ENCODE peak calls at places on chromosomes 12 and 14, in four cellular contexts. One of them, this sample, is unnamed.

GRCh38 chr14:103332143-103332919 is 1.7 kb upstream of the EIF5 start:
- DNase-seq in K562: no peak
- DNase-seq in GM12878: no peak
- DNase-seq in HepG2: no peak
- DNase-seq in this sample: no peak

GRCh38 chr14:102431751-102432150 is 69.0 kb downstream of the TECPR2 start:
- DNase-seq in HepG2: no peak
- DNase-seq in K562: no peak
- DNase-seq in GM12878: no peak
- DNase-seq in this sample: no peak

GRCh38 chr12:97639702-97640101 is 177.1 kb downstream of the RMST start:
- DNase-seq in HepG2: peak
- DNase-seq in GM12878: no peak
- DNase-seq in K562: no peak
- DNase-seq in this sample: no peak

GRCh38 chr12:126385785-126386184 is 1320.5 kb downstream of the AACS start:
- DNase-seq in HepG2: no peak
- DNase-seq in K562: no peak
- DNase-seq in GM12878: no peak
- DNase-seq in this sample: no peak

GRCh38 chr12:123089631-123090353 is 61.1 kb downstream of the PITPNM2 start:
- DNase-seq in GM12878: no peak
- DNase-seq in K562: peak
- DNase-seq in HepG2: peak
- DNase-seq in this sample: no peak

GRCh38 chr12:8904665-8905064 is 9.6 kb upstream of the PHC1 start:
- DNase-seq in K562: no peak
- DNase-seq in GM12878: no peak
- DNase-seq in HepG2: no peak
- DNase-seq in this sample: no peak

GRCh38 chr12:57632898-57633825 is at the start of gene B4GALNT1:
- DNase-seq in GM12878: no peak
- DNase-seq in HepG2: no peak
- DNase-seq in K562: peak
- DNase-seq in this sample: peak

GRCh38 chr14:22653012-22653621 is 9.0 kb upstream of the OR6J1 start:
- DNase-seq in GM12878: no peak
- DNase-seq in HepG2: peak
- DNase-seq in K562: peak
- DNase-seq in this sample: peak

GRCh38 chr14:21184252-21184651 is 28.4 kb upstream of the OR5AU1 start:
- DNase-seq in GM12878: no peak
- DNase-seq in K562: no peak
- DNase-seq in HepG2: no peak
- DNase-seq in this sample: no peak

GRCh38 chr12:75666980-75667359 is 155.6 kb upstream of the KRR1 start:
- DNase-seq in K562: no peak
- DNase-seq in GM12878: no peak
- DNase-seq in HepG2: peak
- DNase-seq in this sample: no peak

GRCh38 chr12:94266796-94267529 is 118.6 kb downstream of the PLXNC1 start:
- DNase-seq in HepG2: no peak
- DNase-seq in K562: no peak
- DNase-seq in GM12878: no peak
- DNase-seq in this sample: no peak

GRCh38 chr12:47078086-47078395 is 1.4 kb upstream of the PCED1B start:
- DNase-seq in K562: no peak
- DNase-seq in HepG2: no peak
- DNase-seq in GM12878: no peak
- DNase-seq in this sample: no peak

GRCh38 chr12:29054790-29055663 is 94.1 kb upstream of the FAR2 start:
- DNase-seq in HepG2: no peak
- DNase-seq in GM12878: no peak
- DNase-seq in K562: no peak
- DNase-seq in this sample: no peak

GRCh38 chr14:89337161-89337560 is 79.9 kb downstream of the FOXN3 start:
- DNase-seq in HepG2: peak
- DNase-seq in K562: no peak
- DNase-seq in GM12878: no peak
- DNase-seq in this sample: no peak
- TF ChIP-seq MAX in HepG2: no peak
- TF ChIP-seq MAX in K562: no peak
- TF ChIP-seq MAX in GM12878: no peak
- TF ChIP-seq MAX in this sample: no peak

GRCh38 chr12:256225-256624 is 6.4 kb downstream of the SLC6A13 start:
- DNase-seq in GM12878: no peak
- DNase-seq in HepG2: no peak
- DNase-seq in K562: no peak
- DNase-seq in this sample: no peak

GRCh38 chr12:254912-255311 is 7.7 kb downstream of the SLC6A13 start:
- DNase-seq in HepG2: no peak
- DNase-seq in GM12878: no peak
- DNase-seq in K562: no peak
- DNase-seq in this sample: no peak

GRCh38 chr12:252634-253033 is 10.0 kb downstream of the SLC6A13 start:
- DNase-seq in GM12878: no peak
- DNase-seq in K562: no peak
- DNase-seq in HepG2: peak
- DNase-seq in this sample: no peak

GRCh38 chr12:253116-253831 is 9.4 kb downstream of the SLC6A13 start:
- DNase-seq in HepG2: no peak
- DNase-seq in K562: no peak
- DNase-seq in GM12878: no peak
- DNase-seq in this sample: no peak

GRCh38 chr12:254039-254438 is 8.6 kb downstream of the SLC6A13 start:
- DNase-seq in HepG2: no peak
- DNase-seq in K562: no peak
- DNase-seq in GM12878: no peak
- DNase-seq in this sample: no peak
- TF ChIP-seq NR2C2 in HepG2: no peak
- TF ChIP-seq NR2C2 in K562: no peak
- TF ChIP-seq NR2C2 in GM12878: no peak
- TF ChIP-seq NR2C2 in this sample: no peak

GRCh38 chr14:47763188-47763854 is 87.9 kb upstream of the MDGA2 start:
- DNase-seq in HepG2: no peak
- DNase-seq in GM12878: no peak
- DNase-seq in K562: no peak
- DNase-seq in this sample: no peak
- TF ChIP-seq ATF3 in HepG2: no peak
- TF ChIP-seq ATF3 in GM12878: no peak
- TF ChIP-seq ATF3 in K562: no peak
- TF ChIP-seq ATF3 in this sample: no peak

GRCh38 chr12:2301531-2302461 is 249.0 kb downstream of the CACNA1C start:
- DNase-seq in K562: no peak
- DNase-seq in HepG2: no peak
- DNase-seq in GM12878: no peak
- DNase-seq in this sample: no peak
- TF ChIP-seq MAX in K562: no peak
- TF ChIP-seq MAX in HepG2: no peak
- TF ChIP-seq MAX in GM12878: no peak
- TF ChIP-seq MAX in this sample: no peak

GRCh38 chr12:131896811-131897270 is 2.4 kb downstream of the ULK1 start:
- DNase-seq in HepG2: no peak
- DNase-seq in K562: no peak
- DNase-seq in GM12878: no peak
- DNase-seq in this sample: no peak
- TF ChIP-seq NR2C2 in HepG2: no peak
- TF ChIP-seq NR2C2 in K562: no peak
- TF ChIP-seq NR2C2 in GM12878: no peak
- TF ChIP-seq NR2C2 in this sample: no peak

GRCh38 chr14:68983210-68983609 is 4.1 kb upstream of the ACTN1 start:
- DNase-seq in HepG2: no peak
- DNase-seq in K562: no peak
- DNase-seq in GM12878: no peak
- DNase-seq in this sample: no peak

GRCh38 chr14:68986225-68986624 is 7.1 kb upstream of the ACTN1 start:
- DNase-seq in HepG2: no peak
- DNase-seq in K562: no peak
- DNase-seq in GM12878: no peak
- DNase-seq in this sample: no peak

GRCh38 chr14:68987653-68988036 is 8.5 kb upstream of the ACTN1 start:
- DNase-seq in GM12878: no peak
- DNase-seq in HepG2: no peak
- DNase-seq in K562: peak
- DNase-seq in this sample: peak

GRCh38 chr14:68984686-68985085 is 5.6 kb upstream of the ACTN1 start:
- DNase-seq in HepG2: no peak
- DNase-seq in GM12878: no peak
- DNase-seq in K562: no peak
- DNase-seq in this sample: no peak

DNA sequence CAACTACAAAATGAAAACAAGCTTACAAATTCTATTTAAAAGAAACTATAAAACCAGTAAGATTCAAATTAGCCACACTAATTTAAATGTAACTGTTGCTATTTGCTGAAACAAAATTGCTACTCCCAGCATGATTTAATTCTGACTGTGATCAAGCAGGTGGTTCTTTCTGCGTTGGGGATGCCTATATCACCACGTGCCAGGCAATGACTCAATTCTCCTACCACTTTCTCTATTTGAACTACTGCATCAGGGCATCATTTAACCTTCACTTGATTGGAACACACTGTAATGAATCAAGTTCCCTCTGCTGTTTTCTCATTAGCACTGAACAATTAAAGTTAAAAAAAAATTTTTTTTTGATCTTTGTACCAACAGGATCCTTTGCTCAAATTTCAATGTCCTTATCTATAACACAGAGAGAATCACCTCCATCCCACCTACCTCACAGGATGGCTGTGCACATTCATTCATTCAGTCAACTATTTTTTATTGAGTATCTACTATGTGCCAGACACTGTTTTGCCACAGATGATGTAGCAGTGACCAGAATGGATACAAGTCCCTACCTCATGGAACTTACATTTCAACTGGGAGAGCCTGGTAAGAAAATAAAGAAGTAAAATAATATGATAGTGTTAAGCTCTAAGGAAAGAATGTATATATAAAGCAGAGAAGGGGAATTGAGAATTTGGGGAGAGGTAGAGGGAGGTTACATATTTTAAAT is 8.0 kb upstream of the ACTN1 start:
- DNase-seq in HepG2: no peak
- DNase-seq in K562: no peak
- DNase-seq in GM12878: no peak
- DNase-seq in this sample: no peak
- TF ChIP-seq ATF3 in HepG2: no peak
- TF ChIP-seq ATF3 in K562: no peak
- TF ChIP-seq ATF3 in GM12878: no peak
- TF ChIP-seq ATF3 in this sample: no peak